ENCODE peak calls at places on chromosomes 7 and 10, in ten cellular contexts. X is A549, K is heart left ventricle, Z is upper lobe of left lung, Q is IMR-90, S is mammary epithelial cell, Y is prostate gland, U is spleen, F is tibial nerve, M is DND-41. J is an unnamed sample.
A peak's percentile ranks its signal among the peaks of the same experiment; 100 is the strongest.

GRCh38 chr10:13792011-13792410 is 205.2 kb downstream of the PRPF18 start:
- DNase-seq in X (no peak), K (peak; percentile 82), Z (peak; percentile 34), Q (no peak), S (no peak), Y (peak; percentile 52), U (no peak), F (no peak), M (no peak), J (no peak)

GRCh38 chr7:150941983-150942590 is 36.0 kb downstream of the KCNH2 start:
- DNase-seq in X (no peak), K (peak; percentile 79), Z (peak; percentile 20), Q (no peak), S (peak; percentile 58), Y (no peak), U (peak; percentile 82), F (no peak), M (peak; percentile 69), J (no peak)

GRCh38 chr10:30284860-30285594 is 64.1 kb downstream of the MTPAP start:
- DNase-seq in X (no peak), K (no peak), Z (no peak), Q (no peak), S (peak; percentile 40), Y (no peak), U (no peak), F (no peak), M (no peak), J (no peak)

GRCh38 chr10:5560844-5561703 is 36.3 kb downstream of the CALML3 start:
- DNase-seq in X (no peak), K (no peak), Z (peak; percentile 20), Q (no peak), S (no peak), Y (no peak), U (peak; percentile 64), F (no peak), M (no peak), J (no peak)

GRCh38 chr7:46908770-46909169 is 673.1 kb downstream of the TNS3 start:
- DNase-seq in X (no peak), K (no peak), Z (no peak), Q (peak; percentile 78), S (peak; percentile 64), Y (no peak), U (no peak), F (no peak), M (no peak), J (no peak)

GRCh38 chr10:87658383-87658795 is 1.3 kb upstream of the PAPSS2 start:
- DNase-seq in X (peak; percentile 32), K (no peak), Z (no peak), Q (peak; percentile 37), S (no peak), Y (no peak), U (no peak), F (no peak), M (no peak), J (no peak)

GRCh38 chr7:105473163-105473562 is 48.9 kb downstream of the PUS7 start:
- DNase-seq in X (peak; percentile 39), K (no peak), Z (no peak), Q (peak; percentile 91), S (peak; percentile 62), Y (no peak), U (no peak), F (no peak), M (no peak), J (no peak)

GRCh38 chr7:155259791-155260497 is 37.7 kb upstream of the INSIG1 start:
- DNase-seq in X (no peak), K (no peak), Z (no peak), Q (no peak), S (no peak), Y (no peak), U (peak; percentile 72), F (no peak), M (no peak), J (no peak)

GRCh38 chr10:46995234-46995633 is 84.0 kb downstream of the PTPN20 start:
- DNase-seq in X (no peak), K (no peak), Z (no peak), Q (no peak), S (no peak), Y (no peak), U (no peak), F (no peak), M (no peak), J (no peak)
- TF ChIP-seq CTCF in X (no peak), K (no peak), Z (no peak), Q (no peak), S (no peak), Y (no peak), U (no peak), F (no peak), M (no peak), J (no peak)

DNA sequence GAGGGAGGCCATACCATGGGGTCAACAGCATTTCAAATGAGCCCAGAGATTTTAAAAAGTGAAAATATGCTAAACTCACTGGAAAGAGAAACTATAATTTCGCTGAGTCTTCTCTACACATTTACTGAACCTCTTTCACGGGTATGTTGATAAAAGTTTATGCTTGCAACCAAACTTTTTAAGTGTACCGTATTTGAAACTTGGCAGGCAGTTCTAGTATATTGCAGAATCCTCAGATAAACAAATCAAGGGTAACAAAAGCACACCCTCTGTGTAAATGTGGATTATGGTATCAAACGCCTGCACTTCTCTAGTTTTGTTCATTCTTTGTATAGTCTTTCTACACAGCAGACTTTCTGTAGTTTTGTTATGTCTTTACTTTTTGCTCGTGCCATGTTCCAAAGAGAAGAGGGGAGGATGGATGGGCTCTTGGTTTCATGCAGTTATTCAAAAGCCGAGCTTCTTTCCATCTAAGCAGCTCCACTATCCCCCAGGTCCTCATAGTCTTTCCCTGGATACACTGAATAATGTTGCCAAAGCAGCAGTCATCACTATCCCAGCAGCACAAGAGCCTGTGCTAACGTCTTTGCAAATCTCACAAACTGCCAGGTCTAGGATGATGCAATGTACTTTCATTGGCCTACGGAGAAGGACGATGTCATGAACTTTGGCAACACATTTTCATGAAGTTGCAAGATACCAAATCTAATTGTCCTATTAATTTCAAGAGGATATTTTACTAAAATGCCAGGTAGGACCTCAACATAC is 131.2 kb downstream of the MPP7 start:
- DNase-seq in X (no peak), K (no peak), Z (peak; percentile 27), Q (peak; percentile 30), S (no peak), Y (no peak), U (no peak), F (peak; percentile 46), M (no peak), J (no peak)
- H3K27ac ChIP-seq in X (no peak overlapping the region), K (no peak overlapping the region), Z (no peak overlapping the region), Q (no peak overlapping the region), S (no peak overlapping the region), Y (no peak overlapping the region), U (no peak overlapping the region), F (no peak overlapping the region), M (no peak overlapping the region), J (peak overlapping the region; percentile 23)

DNA sequence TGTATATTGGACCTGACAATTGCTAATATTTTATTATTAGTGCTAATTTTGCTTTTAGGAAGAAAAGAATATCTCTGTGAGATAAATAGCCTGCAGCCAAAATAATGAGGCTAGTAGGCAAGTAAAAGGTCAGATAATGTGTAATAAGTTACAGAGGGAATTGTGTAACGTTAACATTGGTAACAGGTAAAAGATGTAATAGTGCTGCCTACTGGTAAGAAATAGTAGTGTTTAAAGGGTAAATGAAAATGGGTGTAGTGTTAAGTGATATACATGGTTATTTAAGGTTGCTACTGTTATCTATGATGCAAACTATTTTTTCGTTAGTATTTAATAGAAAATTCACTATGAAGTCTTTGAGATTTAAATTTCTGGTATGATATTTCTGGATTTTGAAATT is 9.2 kb upstream of the FOXP2 start:
- DNase-seq in X (peak; percentile 33), K (no peak), Z (no peak), Q (no peak), S (peak; percentile 32), Y (no peak), U (no peak), F (no peak), M (no peak), J (no peak)
- TF ChIP-seq CTCF in X (peak; percentile 41), K (peak; percentile 42), Z (no peak), Q (peak; percentile 27), S (peak; percentile 66), Y (peak; percentile 40), U (no peak), F (peak; percentile 28), M (peak; percentile 59), J (peak; percentile 64)

DNA sequence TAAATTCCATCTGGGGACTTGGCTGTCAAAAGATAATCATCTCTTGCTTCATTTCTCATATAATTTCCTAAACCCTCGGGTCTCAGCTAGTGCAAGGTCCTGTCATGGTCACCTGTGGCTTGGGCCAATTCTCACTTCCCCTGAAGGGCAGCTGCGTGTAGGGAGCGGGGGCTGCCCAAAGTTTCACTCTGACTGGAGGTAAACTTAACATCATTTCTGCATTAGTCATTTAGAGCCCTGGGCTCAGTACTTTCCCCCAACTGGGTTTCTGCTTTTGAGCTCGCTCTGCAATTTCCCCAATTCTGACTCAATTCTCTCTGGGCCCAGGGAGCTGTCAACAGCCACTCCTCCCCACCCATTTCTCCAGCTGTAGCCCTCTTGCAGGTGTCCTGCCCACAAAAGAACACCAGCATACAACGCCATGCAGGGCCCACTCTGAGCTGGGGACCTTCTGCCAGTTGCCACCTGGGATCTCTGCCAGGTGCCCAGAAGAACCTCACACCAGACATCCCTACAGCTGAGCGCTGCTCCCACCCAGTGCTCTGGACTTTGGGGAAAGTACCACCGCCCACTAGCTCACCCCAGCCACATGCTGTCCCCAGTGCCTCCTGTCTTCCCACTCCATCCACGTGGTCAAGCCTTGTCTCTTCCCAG is 37.9 kb downstream of the VOPP1 start:
- DNase-seq in X (no peak), K (peak; percentile 65), Z (peak; percentile 69), Q (peak; percentile 81), S (peak; percentile 97), Y (no peak), U (peak; percentile 90), F (peak; percentile 19), M (peak; percentile 91), J (peak; percentile 47)
- H3K27ac ChIP-seq in X (no peak overlapping the region), K (no peak overlapping the region), Z (peak overlapping the region; percentile 60), Q (no peak overlapping the region), S (peak overlapping the region; percentile 65), Y (no peak overlapping the region), U (peak overlapping the region; percentile 90), F (peak overlapping the region; percentile 77), M (peak overlapping the region; percentile 99), J (peak overlapping the region; percentile 11)

GRCh38 chr7:4641091-4641666 is 40.9 kb upstream of the FOXK1 start:
- DNase-seq in X (no peak), K (no peak), Z (no peak), Q (no peak), S (no peak), Y (no peak), U (no peak), F (no peak), M (no peak), J (no peak)
- TF ChIP-seq CTCF in X (no peak), K (no peak), Z (peak; percentile 19), Q (no peak), S (no peak), Y (no peak), U (no peak), F (no peak), M (no peak), J (peak; percentile 10)

GRCh38 chr10:71972746-71973695 is 8.8 kb downstream of the CHST3 start:
- DNase-seq in X (no peak), K (no peak), Z (no peak), Q (no peak), S (no peak), Y (no peak), U (peak; percentile 67), F (no peak), M (no peak), J (no peak)
- H3K27ac ChIP-seq in X (peak overlapping the region; percentile 87), K (no peak overlapping the region), Z (peak overlapping the region; percentile 61), Q (no peak overlapping the region), S (peak overlapping the region; percentile 88), Y (no peak overlapping the region), U (no peak overlapping the region), F (peak overlapping the region; percentile 98), M (no peak overlapping the region), J (peak overlapping the region; percentile 82)

GRCh38 chr10:1059902-1060301 is 3.7 kb downstream of the WDR37 start:
- DNase-seq in X (no peak), K (no peak), Z (no peak), Q (no peak), S (peak; percentile 87), Y (no peak), U (no peak), F (no peak), M (no peak), J (no peak)
- TF ChIP-seq CTCF in X (no peak), K (no peak), Z (no peak), Q (no peak), S (no peak), Y (no peak), U (no peak), F (no peak), M (no peak), J (no peak)

J was measured in esophagus squamous epithelium.